ENCODE peak calls at places on chromosomes 16 and 17, in six cellular contexts. One of them, this sample, is unnamed.

GRCh38 chr17:66829386-66829864 is 5.5 kb upstream of the CACNG5 start:
- DNase-seq in GM06990: no peak
- DNase-seq in HTR-8/SVneo: peak
- DNase-seq in effector CD4-positive, alpha-beta T cell: no peak
- DNase-seq in dermis microvascular lymphatic vessel endothelial cell: peak
- DNase-seq in iris pigment epithelial cell: peak
- DNase-seq in this sample: peak

GRCh38 chr16:88705076-88705684 is 1.0 kb downstream of the RNF166 start:
- DNase-seq in GM06990: no peak
- DNase-seq in HTR-8/SVneo: no peak
- DNase-seq in effector CD4-positive, alpha-beta T cell: peak
- DNase-seq in dermis microvascular lymphatic vessel endothelial cell: peak
- DNase-seq in iris pigment epithelial cell: peak
- DNase-seq in this sample: no peak

GRCh38 chr17:2025622-2026309 is 632 bp upstream of the RTN4RL1 start:
- DNase-seq in GM06990: no peak
- DNase-seq in HTR-8/SVneo: peak
- DNase-seq in effector CD4-positive, alpha-beta T cell: no peak
- DNase-seq in dermis microvascular lymphatic vessel endothelial cell: peak
- DNase-seq in iris pigment epithelial cell: peak
- DNase-seq in this sample: no peak

GRCh38 chr17:37092041-37092440 is 143.3 kb downstream of the AATF start:
- DNase-seq in GM06990: no peak
- DNase-seq in HTR-8/SVneo: no peak
- DNase-seq in effector CD4-positive, alpha-beta T cell: no peak
- DNase-seq in dermis microvascular lymphatic vessel endothelial cell: no peak
- DNase-seq in iris pigment epithelial cell: peak
- DNase-seq in this sample: no peak

GRCh38 chr17:22515599-22515998 is 823.3 kb downstream of the KCNJ18 start:
- DNase-seq in GM06990: no peak
- DNase-seq in HTR-8/SVneo: no peak
- DNase-seq in effector CD4-positive, alpha-beta T cell: no peak
- DNase-seq in dermis microvascular lymphatic vessel endothelial cell: no peak
- DNase-seq in iris pigment epithelial cell: no peak
- DNase-seq in this sample: no peak

GRCh38 chr17:21046215-21046614 is 3.4 kb upstream of the USP22 start:
- DNase-seq in GM06990: no peak
- DNase-seq in HTR-8/SVneo: no peak
- DNase-seq in effector CD4-positive, alpha-beta T cell: no peak
- DNase-seq in dermis microvascular lymphatic vessel endothelial cell: no peak
- DNase-seq in iris pigment epithelial cell: no peak
- DNase-seq in this sample: no peak

GRCh38 chr17:39647242-39647641 is 10.3 kb downstream of the STARD3 start:
- DNase-seq in GM06990: no peak
- DNase-seq in HTR-8/SVneo: no peak
- DNase-seq in effector CD4-positive, alpha-beta T cell: no peak
- DNase-seq in dermis microvascular lymphatic vessel endothelial cell: no peak
- DNase-seq in iris pigment epithelial cell: no peak
- DNase-seq in this sample: no peak

GRCh38 chr17:46152423-46152822 is 40.8 kb downstream of the KANSL1 start:
- DNase-seq in GM06990: peak
- DNase-seq in HTR-8/SVneo: no peak
- DNase-seq in effector CD4-positive, alpha-beta T cell: no peak
- DNase-seq in dermis microvascular lymphatic vessel endothelial cell: no peak
- DNase-seq in iris pigment epithelial cell: no peak
- DNase-seq in this sample: no peak

GRCh38 chr16:66462912-66463311 is 35.8 kb downstream of the BEAN1 start:
- DNase-seq in GM06990: no peak
- DNase-seq in HTR-8/SVneo: no peak
- DNase-seq in effector CD4-positive, alpha-beta T cell: no peak
- DNase-seq in dermis microvascular lymphatic vessel endothelial cell: no peak
- DNase-seq in iris pigment epithelial cell: peak
- DNase-seq in this sample: no peak

GRCh38 chr16:73196670-73197069 is 148.7 kb upstream of the ZFHX3 start:
- DNase-seq in GM06990: peak
- DNase-seq in HTR-8/SVneo: peak
- DNase-seq in effector CD4-positive, alpha-beta T cell: no peak
- DNase-seq in dermis microvascular lymphatic vessel endothelial cell: peak
- DNase-seq in iris pigment epithelial cell: peak
- DNase-seq in this sample: peak

GRCh38 chr17:69857412-69857835 is 217.6 kb upstream of the KCNJ16 start:
- DNase-seq in GM06990: no peak
- DNase-seq in HTR-8/SVneo: peak
- DNase-seq in effector CD4-positive, alpha-beta T cell: no peak
- DNase-seq in dermis microvascular lymphatic vessel endothelial cell: peak
- DNase-seq in iris pigment epithelial cell: peak
- DNase-seq in this sample: peak

GRCh38 chr17:51645056-51645455 is 384.7 kb downstream of the UTP18 start:
- DNase-seq in GM06990: no peak
- DNase-seq in HTR-8/SVneo: no peak
- DNase-seq in effector CD4-positive, alpha-beta T cell: no peak
- DNase-seq in dermis microvascular lymphatic vessel endothelial cell: no peak
- DNase-seq in iris pigment epithelial cell: no peak
- DNase-seq in this sample: no peak

GRCh38 chr17:7237761-7238417 is 1.4 kb downstream of the PHF23 start:
- DNase-seq in GM06990: peak
- DNase-seq in HTR-8/SVneo: no peak
- DNase-seq in effector CD4-positive, alpha-beta T cell: peak
- DNase-seq in dermis microvascular lymphatic vessel endothelial cell: peak
- DNase-seq in iris pigment epithelial cell: peak
- DNase-seq in this sample: no peak

GRCh38 chr17:44144966-44145739 is 3.4 kb downstream of the HROB start:
- DNase-seq in GM06990: no peak
- DNase-seq in HTR-8/SVneo: no peak
- DNase-seq in effector CD4-positive, alpha-beta T cell: no peak
- DNase-seq in dermis microvascular lymphatic vessel endothelial cell: no peak
- DNase-seq in iris pigment epithelial cell: peak
- DNase-seq in this sample: no peak

GRCh38 chr17:40251576-40251975 is 32.5 kb downstream of the WIPF2 start:
- DNase-seq in GM06990: no peak
- DNase-seq in HTR-8/SVneo: peak
- DNase-seq in effector CD4-positive, alpha-beta T cell: no peak
- DNase-seq in dermis microvascular lymphatic vessel endothelial cell: peak
- DNase-seq in iris pigment epithelial cell: peak
- DNase-seq in this sample: peak

GRCh38 chr17:72528683-72529082 is 407.9 kb downstream of the SOX9 start:
- DNase-seq in GM06990: no peak
- DNase-seq in HTR-8/SVneo: no peak
- DNase-seq in effector CD4-positive, alpha-beta T cell: no peak
- DNase-seq in dermis microvascular lymphatic vessel endothelial cell: no peak
- DNase-seq in iris pigment epithelial cell: no peak
- DNase-seq in this sample: no peak

GRCh38 chr17:63116967-63117366 is 150.9 kb downstream of the TANC2 start:
- DNase-seq in GM06990: no peak
- DNase-seq in HTR-8/SVneo: no peak
- DNase-seq in effector CD4-positive, alpha-beta T cell: no peak
- DNase-seq in dermis microvascular lymphatic vessel endothelial cell: peak
- DNase-seq in iris pigment epithelial cell: peak
- DNase-seq in this sample: no peak

This sample was measured in pulmonary artery endothelial cell.